ENCODE peak calls at places on chromosome 4, in ten cellular contexts. X is cardiac muscle cell; K is uterus; S is astrocyte; W is A172; U is mammary epithelial cell; A is T-helper 2 cell; V is CD4-positive, CD25-positive, alpha-beta regulatory T cell; R is left kidney; E is ACHN. M is an unnamed sample.

GRCh38 chr4:176587920-176588319 is 204.8 kb downstream of the VEGFC start:
- DNase-seq in X (no peak), K (peak), S (peak), W (no peak), U (peak), A (no peak), V (no peak), R (no peak), E (no peak), M (no peak)

GRCh38 chr4:1309261-1310010 is 19.7 kb downstream of the MAEA start:
- DNase-seq in X (peak), K (peak), S (peak), W (peak), U (peak), A (peak), V (peak), R (peak), E (peak), M (peak)

GRCh38 chr4:16642897-16643296 is 255.5 kb downstream of the LDB2 start:
- DNase-seq in X (no peak), K (no peak), S (no peak), W (no peak), U (no peak), A (no peak), V (no peak), R (no peak), E (peak), M (no peak)

GRCh38 chr4:124181045-124181444 is 531.5 kb downstream of the ANKRD50 start:
- DNase-seq in X (no peak), K (no peak), S (no peak), W (no peak), U (no peak), A (no peak), V (no peak), R (no peak), E (no peak), M (no peak)

GRCh38 chr4:157992038-157992706 is 180.7 kb downstream of the GASK1B start:
- DNase-seq in X (peak), K (peak), S (peak), W (peak), U (peak), A (no peak), V (peak), R (peak), E (peak), M (peak)

GRCh38 chr4:183197140-183197539 is 98.1 kb downstream of the WWC2 start:
- DNase-seq in X (no peak), K (no peak), S (no peak), W (no peak), U (no peak), A (no peak), V (no peak), R (peak), E (no peak), M (no peak)

GRCh38 chr4:171644430-171645057 is 168.7 kb upstream of the GALNTL6 start:
- DNase-seq in X (no peak), K (no peak), S (no peak), W (no peak), U (no peak), A (no peak), V (no peak), R (no peak), E (no peak), M (no peak)

GRCh38 chr4:56215901-56216300 is 171.4 kb downstream of the AASDH start:
- DNase-seq in X (no peak), K (peak), S (peak), W (peak), U (peak), A (no peak), V (no peak), R (no peak), E (peak), M (no peak)

GRCh38 chr4:160414516-160414915 is 1311.6 kb downstream of the RAPGEF2 start:
- DNase-seq in X (no peak), K (no peak), S (no peak), W (no peak), U (no peak), A (no peak), V (no peak), R (no peak), E (no peak), M (no peak)

GRCh38 chr4:41060352-41061318 is 153.7 kb downstream of the APBB2 start:
- DNase-seq in X (no peak), K (peak), S (no peak), W (no peak), U (no peak), A (no peak), V (no peak), R (peak), E (no peak), M (no peak)

GRCh38 chr4:5827108-5828004 is 65.5 kb downstream of the CRMP1 start:
- DNase-seq in X (no peak), K (no peak), S (no peak), W (no peak), U (no peak), A (no peak), V (no peak), R (no peak), E (no peak), M (no peak)

GRCh38 chr4:2932951-2933565 is 30.1 kb downstream of the NOP14 start:
- DNase-seq in X (no peak), K (no peak), S (no peak), W (no peak), U (no peak), A (no peak), V (no peak), R (no peak), E (no peak), M (no peak)

GRCh38 chr4:102620697-102621497 is 119.7 kb downstream of the NFKB1 start:
- DNase-seq in X (peak), K (no peak), S (peak), W (peak), U (peak), A (no peak), V (peak), R (peak), E (peak), M (peak)

GRCh38 chr4:14070289-14070880 is 442.9 kb upstream of the BOD1L1 start:
- DNase-seq in X (no peak), K (no peak), S (no peak), W (no peak), U (no peak), A (no peak), V (no peak), R (no peak), E (no peak), M (no peak)

GRCh38 chr4:152643153-152644035 is 36.4 kb downstream of the TMEM154 start:
- DNase-seq in X (no peak), K (no peak), S (no peak), W (no peak), U (no peak), A (no peak), V (peak), R (peak), E (no peak), M (no peak)

GRCh38 chr4:121656269-121656641 is 40.5 kb downstream of the ANXA5 start:
- DNase-seq in X (peak), K (peak), S (peak), W (peak), U (peak), A (no peak), V (no peak), R (peak), E (peak), M (peak)

GRCh38 chr4:83013420-83013867 is 2.8 kb upstream of the LIN54 start:
- DNase-seq in X (no peak), K (no peak), S (no peak), W (no peak), U (no peak), A (no peak), V (no peak), R (no peak), E (peak), M (no peak)

M was measured in Caki2.